ENCODE peak calls at places on chromosomes 3 and 15, in five cellular contexts. One of them, this sample, is unnamed.

GRCh38 chr3:128383316-128384235 is 83.1 kb downstream of the DNAJB8 start:
- DNase-seq in NB4: peak; percentile 49
- DNase-seq in naive thymus-derived CD8-positive, alpha-beta T cell: no peak
- DNase-seq in progenitor cell of endocrine pancreas: no peak
- DNase-seq in left ventricle myocardium inferior: peak; percentile 73
- DNase-seq in this sample: no peak

GRCh38 chr3:110314512-110315114 is 757.0 kb upstream of the NECTIN3 start:
- DNase-seq in left ventricle myocardium inferior: no peak
- DNase-seq in progenitor cell of endocrine pancreas: peak; percentile 32
- DNase-seq in naive thymus-derived CD8-positive, alpha-beta T cell: peak; percentile 13
- DNase-seq in NB4: peak; percentile 58
- DNase-seq in this sample: peak; percentile 73

GRCh38 chr15:41417812-41418211 is 917 bp downstream of the RTF1 start:
- DNase-seq in naive thymus-derived CD8-positive, alpha-beta T cell: no peak
- DNase-seq in progenitor cell of endocrine pancreas: no peak
- DNase-seq in left ventricle myocardium inferior: no peak
- DNase-seq in NB4: peak; percentile 37
- DNase-seq in this sample: no peak

GRCh38 chr15:43920815-43921214 is 94.0 kb downstream of the WDR76 start:
- DNase-seq in naive thymus-derived CD8-positive, alpha-beta T cell: no peak
- DNase-seq in NB4: no peak
- DNase-seq in progenitor cell of endocrine pancreas: no peak
- DNase-seq in left ventricle myocardium inferior: no peak
- DNase-seq in this sample: no peak

GRCh38 chr3:66480666-66481065 is 20.2 kb downstream of the LRIG1 start:
- DNase-seq in progenitor cell of endocrine pancreas: no peak
- DNase-seq in left ventricle myocardium inferior: no peak
- DNase-seq in naive thymus-derived CD8-positive, alpha-beta T cell: no peak
- DNase-seq in NB4: no peak
- DNase-seq in this sample: no peak

GRCh38 chr3:188339410-188340295 is 185.7 kb downstream of the LPP start:
- DNase-seq in naive thymus-derived CD8-positive, alpha-beta T cell: no peak
- DNase-seq in NB4: no peak
- DNase-seq in left ventricle myocardium inferior: no peak
- DNase-seq in progenitor cell of endocrine pancreas: no peak
- DNase-seq in this sample: no peak

GRCh38 chr15:78605680-78606079 is 15.1 kb downstream of the CHRNA3 start:
- DNase-seq in left ventricle myocardium inferior: no peak
- DNase-seq in naive thymus-derived CD8-positive, alpha-beta T cell: no peak
- DNase-seq in NB4: no peak
- DNase-seq in progenitor cell of endocrine pancreas: no peak
- DNase-seq in this sample: no peak

GRCh38 chr15:34436126-34436955 is 1.3 kb downstream of the GOLGA8A start:
- DNase-seq in naive thymus-derived CD8-positive, alpha-beta T cell: no peak
- DNase-seq in left ventricle myocardium inferior: no peak
- DNase-seq in NB4: peak; percentile 64
- DNase-seq in progenitor cell of endocrine pancreas: no peak
- DNase-seq in this sample: no peak

GRCh38 chr3:176953106-176954080 is 243.9 kb downstream of the TBL1XR1 start:
- DNase-seq in NB4: no peak
- DNase-seq in progenitor cell of endocrine pancreas: no peak
- DNase-seq in left ventricle myocardium inferior: peak; percentile 78
- DNase-seq in naive thymus-derived CD8-positive, alpha-beta T cell: no peak
- DNase-seq in this sample: no peak

GRCh38 chr3:72818915-72819314 is 29.3 kb downstream of the SHQ1 start:
- DNase-seq in progenitor cell of endocrine pancreas: no peak
- DNase-seq in naive thymus-derived CD8-positive, alpha-beta T cell: no peak
- DNase-seq in left ventricle myocardium inferior: no peak
- DNase-seq in NB4: no peak
- DNase-seq in this sample: no peak

GRCh38 chr3:129686941-129687340 is 80.5 kb upstream of the PLXND1 start:
- DNase-seq in NB4: peak; percentile 14
- DNase-seq in left ventricle myocardium inferior: no peak
- DNase-seq in naive thymus-derived CD8-positive, alpha-beta T cell: no peak
- DNase-seq in progenitor cell of endocrine pancreas: no peak
- DNase-seq in this sample: no peak

GRCh38 chr3:14550651-14551611 is 10.8 kb upstream of the GRIP2 start:
- DNase-seq in naive thymus-derived CD8-positive, alpha-beta T cell: no peak
- DNase-seq in progenitor cell of endocrine pancreas: no peak
- DNase-seq in left ventricle myocardium inferior: no peak
- DNase-seq in NB4: no peak
- DNase-seq in this sample: no peak

GRCh38 chr3:171262431-171262830 is 197.8 kb downstream of the TNIK start:
- DNase-seq in NB4: no peak
- DNase-seq in progenitor cell of endocrine pancreas: no peak
- DNase-seq in left ventricle myocardium inferior: no peak
- DNase-seq in naive thymus-derived CD8-positive, alpha-beta T cell: no peak
- DNase-seq in this sample: no peak

GRCh38 chr3:134347516-134347915 is 26.7 kb downstream of the AMOTL2 start:
- DNase-seq in NB4: no peak
- DNase-seq in naive thymus-derived CD8-positive, alpha-beta T cell: no peak
- DNase-seq in progenitor cell of endocrine pancreas: no peak
- DNase-seq in left ventricle myocardium inferior: no peak
- DNase-seq in this sample: no peak

GRCh38 chr3:126132751-126133511 is 47.5 kb downstream of the ALDH1L1 start:
- DNase-seq in NB4: no peak
- DNase-seq in naive thymus-derived CD8-positive, alpha-beta T cell: no peak
- DNase-seq in progenitor cell of endocrine pancreas: no peak
- DNase-seq in left ventricle myocardium inferior: no peak
- DNase-seq in this sample: peak; percentile 62

GRCh38 chr3:27358372-27358771 is 10.8 kb downstream of the NEK10 start:
- DNase-seq in left ventricle myocardium inferior: no peak
- DNase-seq in progenitor cell of endocrine pancreas: no peak
- DNase-seq in naive thymus-derived CD8-positive, alpha-beta T cell: no peak
- DNase-seq in NB4: no peak
- DNase-seq in this sample: no peak

GRCh38 chr15:37824717-37825382 is 109.6 kb upstream of the TMCO5A start:
- DNase-seq in progenitor cell of endocrine pancreas: no peak
- DNase-seq in naive thymus-derived CD8-positive, alpha-beta T cell: no peak
- DNase-seq in left ventricle myocardium inferior: no peak
- DNase-seq in NB4: peak; percentile 42
- DNase-seq in this sample: peak; percentile 1

GRCh38 chr15:100093211-100094126 is 248.3 kb downstream of the ADAMTS17 start:
- DNase-seq in NB4: no peak
- DNase-seq in left ventricle myocardium inferior: no peak
- DNase-seq in progenitor cell of endocrine pancreas: no peak
- DNase-seq in naive thymus-derived CD8-positive, alpha-beta T cell: no peak
- DNase-seq in this sample: no peak

GRCh38 chr3:172448661-172449467 is 608 bp upstream of the GHSR start:
- DNase-seq in progenitor cell of endocrine pancreas: no peak
- DNase-seq in NB4: no peak
- DNase-seq in naive thymus-derived CD8-positive, alpha-beta T cell: no peak
- DNase-seq in left ventricle myocardium inferior: no peak
- DNase-seq in this sample: no peak

GRCh38 chr15:74610302-74610951 is 5.2 kb upstream of the CLK3 start:
- DNase-seq in naive thymus-derived CD8-positive, alpha-beta T cell: no peak
- DNase-seq in left ventricle myocardium inferior: peak; percentile 49
- DNase-seq in NB4: peak; percentile 36
- DNase-seq in progenitor cell of endocrine pancreas: no peak
- DNase-seq in this sample: no peak

GRCh38 chr15:66151809-66152208 is 101.7 kb downstream of the MEGF11 start:
- DNase-seq in left ventricle myocardium inferior: peak; percentile 16
- DNase-seq in NB4: no peak
- DNase-seq in naive thymus-derived CD8-positive, alpha-beta T cell: no peak
- DNase-seq in progenitor cell of endocrine pancreas: no peak
- DNase-seq in this sample: no peak

GRCh38 chr3:66938338-66938963 is 59.7 kb upstream of the KBTBD8 start:
- DNase-seq in NB4: peak; percentile 67
- DNase-seq in progenitor cell of endocrine pancreas: peak; percentile 17
- DNase-seq in left ventricle myocardium inferior: no peak
- DNase-seq in naive thymus-derived CD8-positive, alpha-beta T cell: no peak
- DNase-seq in this sample: peak; percentile 82

GRCh38 chr3:53255775-53256703 is at the start of gene TKT:
- DNase-seq in progenitor cell of endocrine pancreas: peak; percentile 68
- DNase-seq in naive thymus-derived CD8-positive, alpha-beta T cell: peak; percentile 84
- DNase-seq in NB4: peak; percentile 92
- DNase-seq in left ventricle myocardium inferior: peak; percentile 91
- DNase-seq in this sample: peak; percentile 78

GRCh38 chr3:39809181-39809994 is at the start of gene MYRIP:
- DNase-seq in left ventricle myocardium inferior: peak; percentile 61
- DNase-seq in progenitor cell of endocrine pancreas: peak; percentile 73
- DNase-seq in NB4: peak; percentile 41
- DNase-seq in naive thymus-derived CD8-positive, alpha-beta T cell: no peak
- DNase-seq in this sample: peak; percentile 66

This sample was measured in NT2/D1.